ENCODE peak calls at places on chromosomes 2 and 18, in seven cellular contexts. B is cerebellar cortex; P is stimulated activated effector memory CD8-positive, alpha-beta T cell treated with anti-CD3 and anti-CD28 coated beads, Interleukin-12 subunit alpha, Interleukin-12 subunit beta, amount 100 ng/mL, for 72 hours; Z is NCI-H774; N is NCI-H510A; D is C1 segment of cervical spinal cord; X is astrocyte of the hippocampus. G is an unnamed sample.
A peak's percentile ranks its signal among the peaks of the same experiment; 100 is the strongest.

GRCh38 chr2:19746611-19747309 is 155.0 kb downstream of the TTC32 start:
- DNase-seq in P (no peak), X (peak; percentile 30), D (no peak), N (no peak), B (no peak), Z (no peak), G (peak; percentile 16)

GRCh38 chr2:159076233-159076632 is 107.8 kb downstream of the TANC1 start:
- DNase-seq in Z (no peak), D (no peak), X (peak; percentile 58), P (no peak), B (no peak), N (no peak), G (no peak)

GRCh38 chr2:226117506-226118065 is 682.0 kb downstream of the IRS1 start:
- DNase-seq in Z (no peak), N (no peak), X (no peak), D (no peak), B (no peak), P (no peak), G (no peak)

GRCh38 chr18:6058941-6059340 is 163.6 kb upstream of the TMEM200C start:
- DNase-seq in Z (no peak), D (no peak), X (peak; percentile 51), P (no peak), B (no peak), N (peak; percentile 94), G (peak; percentile 20)

GRCh38 chr2:180050246-180050645 is 43.1 kb upstream of the CWC22 start:
- DNase-seq in Z (no peak), D (no peak), P (no peak), X (no peak), B (no peak), N (no peak), G (no peak)

GRCh38 chr2:233303252-233303651 is 4.4 kb upstream of the SAG start:
- DNase-seq in P (no peak), N (no peak), D (no peak), Z (no peak), X (no peak), B (no peak), G (no peak)

GRCh38 chr2:6957910-6958615 is 40.9 kb downstream of the RNF144A start:
- DNase-seq in N (no peak), P (no peak), B (peak; percentile 97), Z (no peak), X (no peak), D (peak; percentile 98), G (no peak)

GRCh38 chr2:143758629-143759330 is 629.6 kb downstream of the ARHGAP15 start:
- DNase-seq in X (peak; percentile 17), P (no peak), N (no peak), B (no peak), Z (no peak), D (no peak), G (no peak)

GRCh38 chr2:217653240-217653639 is 349.6 kb downstream of the TNS1 start:
- DNase-seq in B (no peak), X (peak; percentile 86), D (no peak), P (no peak), Z (no peak), N (no peak), G (no peak)

GRCh38 chr2:111117666-111118454 is 2.9 kb upstream of the BCL2L11 start:
- DNase-seq in Z (no peak), B (no peak), N (no peak), P (no peak), D (no peak), X (peak; percentile 81), G (no peak)

GRCh38 chr2:20507166-20507692 is 60.4 kb downstream of the RHOB start:
- DNase-seq in X (peak; percentile 46), D (no peak), Z (no peak), B (no peak), P (no peak), N (peak; percentile 8), G (no peak)

GRCh38 chr2:2586961-2587360 is 255.9 kb upstream of the MYT1L start:
- DNase-seq in X (no peak), Z (no peak), N (no peak), P (no peak), B (no peak), D (no peak), G (no peak)

GRCh38 chr18:62510744-62511143 is 12.1 kb upstream of the ZCCHC2 start:
- DNase-seq in B (no peak), Z (no peak), N (no peak), P (no peak), X (no peak), D (no peak), G (no peak)

GRCh38 chr2:46942143-46942526 is 26.5 kb upstream of the MCFD2 start:
- DNase-seq in X (peak; percentile 41), B (no peak), D (no peak), Z (no peak), P (peak; percentile 42), N (no peak), G (no peak)

GRCh38 chr2:71467180-71467815 is 13.9 kb downstream of the DYSF start:
- DNase-seq in X (no peak), Z (no peak), N (no peak), B (no peak), D (no peak), P (no peak), G (no peak)

GRCh38 chr2:98445167-98445522 is 487 bp downstream of the INPP4A start:
- DNase-seq in N (no peak), X (no peak), D (no peak), Z (no peak), P (no peak), B (peak; percentile 39), G (peak; percentile 28)

GRCh38 chr2:239832995-239833727 is 192.0 kb downstream of the NDUFA10 start:
- DNase-seq in N (no peak), X (no peak), D (no peak), B (no peak), P (no peak), Z (no peak), G (no peak)

GRCh38 chr2:56369316-56369715 is 185.5 kb downstream of the CCDC85A start:
- DNase-seq in P (no peak), X (peak; percentile 7), Z (no peak), B (no peak), N (no peak), D (no peak), G (no peak)

GRCh38 chr18:51461956-51462355 is 264.5 kb upstream of the MEX3C start:
- DNase-seq in B (no peak), X (peak; percentile 72), Z (no peak), D (no peak), P (no peak), N (no peak), G (no peak)

GRCh38 chr2:165203689-165204559 is at the start of gene SCN3A:
- DNase-seq in D (peak; percentile 51), X (peak; percentile 76), Z (peak; percentile 92), B (peak; percentile 77), P (no peak), N (peak; percentile 26), G (peak; percentile 81)

GRCh38 chr2:230981704-230982103 is 14.2 kb upstream of the SPATA3 start:
- DNase-seq in B (no peak), N (no peak), P (no peak), D (no peak), Z (no peak), X (no peak), G (no peak)

G was measured in NCI-H1092 treated with DMSO at 0.1 percent for 48 hours.